ENCODE peak calls at places on chromosomes 16 and 17, in ten cellular contexts. One of them, this sample, is unnamed.

GRCh38 chr16:80084614-80085013 is 456.2 kb upstream of the DYNLRB2 start:
- DNase-seq in NCI-H1694: peak; percentile 1
- DNase-seq in retinal pigment epithelial cell: peak; percentile 29
- DNase-seq in germinal center: no peak
- DNase-seq in AG04450: no peak
- DNase-seq in activated gamma-delta T cell treated with Interleukin-2 at 50 U/mL for 16 hours: no peak
- DNase-seq in left colon: peak; percentile 26
- DNase-seq in HT-29: peak; percentile 70
- DNase-seq in activated CD4-positive, alpha-beta T cell treated with anti-CD3 and anti-CD28 coated beads, Interleukin-2, amount 10 ng/mL, durations not matched to agents 7 days and 5 days: peak; percentile 9
- DNase-seq in stimulated activated CD8-positive, alpha-beta memory T cell treated with anti-CD3 and anti-CD28 coated beads, Interleukin-15, amount 100 ng/mL, for 1 hour: no peak
- DNase-seq in this sample: peak; percentile 41

GRCh38 chr17:81419886-81420768 is 24.9 kb downstream of the BAHCC1 start:
- DNase-seq in NCI-H1694: no peak
- DNase-seq in retinal pigment epithelial cell: no peak
- DNase-seq in germinal center: no peak
- DNase-seq in AG04450: no peak
- DNase-seq in activated gamma-delta T cell treated with Interleukin-2 at 50 U/mL for 16 hours: no peak
- DNase-seq in left colon: no peak
- DNase-seq in HT-29: peak; percentile 51
- DNase-seq in activated CD4-positive, alpha-beta T cell treated with anti-CD3 and anti-CD28 coated beads, Interleukin-2, amount 10 ng/mL, durations not matched to agents 7 days and 5 days: no peak
- DNase-seq in stimulated activated CD8-positive, alpha-beta memory T cell treated with anti-CD3 and anti-CD28 coated beads, Interleukin-15, amount 100 ng/mL, for 1 hour: no peak
- DNase-seq in this sample: no peak

GRCh38 chr16:23566724-23567123 is 9.2 kb downstream of the UBFD1 start:
- DNase-seq in NCI-H1694: no peak
- DNase-seq in retinal pigment epithelial cell: no peak
- DNase-seq in germinal center: no peak
- DNase-seq in AG04450: no peak
- DNase-seq in activated gamma-delta T cell treated with Interleukin-2 at 50 U/mL for 16 hours: no peak
- DNase-seq in left colon: no peak
- DNase-seq in HT-29: no peak
- DNase-seq in activated CD4-positive, alpha-beta T cell treated with anti-CD3 and anti-CD28 coated beads, Interleukin-2, amount 10 ng/mL, durations not matched to agents 7 days and 5 days: no peak
- DNase-seq in stimulated activated CD8-positive, alpha-beta memory T cell treated with anti-CD3 and anti-CD28 coated beads, Interleukin-15, amount 100 ng/mL, for 1 hour: no peak
- DNase-seq in this sample: no peak

GRCh38 chr16:3510410-3510809 is 9.6 kb downstream of the CLUAP1 start:
- DNase-seq in NCI-H1694: no peak
- DNase-seq in retinal pigment epithelial cell: no peak
- DNase-seq in germinal center: no peak
- DNase-seq in AG04450: no peak
- DNase-seq in activated gamma-delta T cell treated with Interleukin-2 at 50 U/mL for 16 hours: no peak
- DNase-seq in left colon: no peak
- DNase-seq in HT-29: no peak
- DNase-seq in activated CD4-positive, alpha-beta T cell treated with anti-CD3 and anti-CD28 coated beads, Interleukin-2, amount 10 ng/mL, durations not matched to agents 7 days and 5 days: no peak
- DNase-seq in stimulated activated CD8-positive, alpha-beta memory T cell treated with anti-CD3 and anti-CD28 coated beads, Interleukin-15, amount 100 ng/mL, for 1 hour: no peak
- DNase-seq in this sample: no peak

GRCh38 chr17:74427048-74427762 is 4.7 kb upstream of the GPRC5C start:
- DNase-seq in NCI-H1694: peak; percentile 80
- DNase-seq in retinal pigment epithelial cell: no peak
- DNase-seq in germinal center: no peak
- DNase-seq in AG04450: no peak
- DNase-seq in activated gamma-delta T cell treated with Interleukin-2 at 50 U/mL for 16 hours: no peak
- DNase-seq in left colon: peak; percentile 90
- DNase-seq in HT-29: peak; percentile 93
- DNase-seq in activated CD4-positive, alpha-beta T cell treated with anti-CD3 and anti-CD28 coated beads, Interleukin-2, amount 10 ng/mL, durations not matched to agents 7 days and 5 days: no peak
- DNase-seq in stimulated activated CD8-positive, alpha-beta memory T cell treated with anti-CD3 and anti-CD28 coated beads, Interleukin-15, amount 100 ng/mL, for 1 hour: no peak
- DNase-seq in this sample: peak; percentile 92

GRCh38 chr16:79071424-79071823 is 529.1 kb downstream of the MAF start:
- DNase-seq in NCI-H1694: no peak
- DNase-seq in retinal pigment epithelial cell: no peak
- DNase-seq in germinal center: no peak
- DNase-seq in AG04450: no peak
- DNase-seq in activated gamma-delta T cell treated with Interleukin-2 at 50 U/mL for 16 hours: no peak
- DNase-seq in left colon: no peak
- DNase-seq in HT-29: no peak
- DNase-seq in activated CD4-positive, alpha-beta T cell treated with anti-CD3 and anti-CD28 coated beads, Interleukin-2, amount 10 ng/mL, durations not matched to agents 7 days and 5 days: no peak
- DNase-seq in stimulated activated CD8-positive, alpha-beta memory T cell treated with anti-CD3 and anti-CD28 coated beads, Interleukin-15, amount 100 ng/mL, for 1 hour: no peak
- DNase-seq in this sample: no peak

GRCh38 chr17:28008526-28008925 is 34.0 kb upstream of the NLK start:
- DNase-seq in NCI-H1694: no peak
- DNase-seq in retinal pigment epithelial cell: peak; percentile 36
- DNase-seq in germinal center: no peak
- DNase-seq in AG04450: peak; percentile 24
- DNase-seq in activated gamma-delta T cell treated with Interleukin-2 at 50 U/mL for 16 hours: no peak
- DNase-seq in left colon: no peak
- DNase-seq in HT-29: peak; percentile 69
- DNase-seq in activated CD4-positive, alpha-beta T cell treated with anti-CD3 and anti-CD28 coated beads, Interleukin-2, amount 10 ng/mL, durations not matched to agents 7 days and 5 days: no peak
- DNase-seq in stimulated activated CD8-positive, alpha-beta memory T cell treated with anti-CD3 and anti-CD28 coated beads, Interleukin-15, amount 100 ng/mL, for 1 hour: no peak
- DNase-seq in this sample: peak; percentile 16

GRCh38 chr17:40617678-40618240 is 29.9 kb downstream of the SMARCE1 start:
- DNase-seq in NCI-H1694: no peak
- DNase-seq in retinal pigment epithelial cell: no peak
- DNase-seq in germinal center: no peak
- DNase-seq in AG04450: no peak
- DNase-seq in activated gamma-delta T cell treated with Interleukin-2 at 50 U/mL for 16 hours: no peak
- DNase-seq in left colon: no peak
- DNase-seq in HT-29: peak; percentile 22
- DNase-seq in activated CD4-positive, alpha-beta T cell treated with anti-CD3 and anti-CD28 coated beads, Interleukin-2, amount 10 ng/mL, durations not matched to agents 7 days and 5 days: no peak
- DNase-seq in stimulated activated CD8-positive, alpha-beta memory T cell treated with anti-CD3 and anti-CD28 coated beads, Interleukin-15, amount 100 ng/mL, for 1 hour: no peak
- DNase-seq in this sample: peak; percentile 27

GRCh38 chr17:50312311-50312710 is 33.6 kb upstream of the XYLT2 start:
- DNase-seq in NCI-H1694: no peak
- DNase-seq in retinal pigment epithelial cell: peak; percentile 78
- DNase-seq in germinal center: no peak
- DNase-seq in AG04450: no peak
- DNase-seq in activated gamma-delta T cell treated with Interleukin-2 at 50 U/mL for 16 hours: no peak
- DNase-seq in left colon: no peak
- DNase-seq in HT-29: no peak
- DNase-seq in activated CD4-positive, alpha-beta T cell treated with anti-CD3 and anti-CD28 coated beads, Interleukin-2, amount 10 ng/mL, durations not matched to agents 7 days and 5 days: no peak
- DNase-seq in stimulated activated CD8-positive, alpha-beta memory T cell treated with anti-CD3 and anti-CD28 coated beads, Interleukin-15, amount 100 ng/mL, for 1 hour: no peak
- DNase-seq in this sample: no peak

GRCh38 chr16:19210175-19210924 is 42.3 kb downstream of the SYT17 start:
- DNase-seq in NCI-H1694: no peak
- DNase-seq in retinal pigment epithelial cell: no peak
- DNase-seq in germinal center: peak; percentile 67
- DNase-seq in AG04450: peak; percentile 20
- DNase-seq in activated gamma-delta T cell treated with Interleukin-2 at 50 U/mL for 16 hours: no peak
- DNase-seq in left colon: no peak
- DNase-seq in HT-29: peak; percentile 26
- DNase-seq in activated CD4-positive, alpha-beta T cell treated with anti-CD3 and anti-CD28 coated beads, Interleukin-2, amount 10 ng/mL, durations not matched to agents 7 days and 5 days: no peak
- DNase-seq in stimulated activated CD8-positive, alpha-beta memory T cell treated with anti-CD3 and anti-CD28 coated beads, Interleukin-15, amount 100 ng/mL, for 1 hour: no peak
- DNase-seq in this sample: no peak

GRCh38 chr17:77472837-77473214 is 332.1 kb downstream of the SEC14L1 start:
- DNase-seq in NCI-H1694: no peak
- DNase-seq in retinal pigment epithelial cell: no peak
- DNase-seq in germinal center: no peak
- DNase-seq in AG04450: no peak
- DNase-seq in activated gamma-delta T cell treated with Interleukin-2 at 50 U/mL for 16 hours: no peak
- DNase-seq in left colon: no peak
- DNase-seq in HT-29: no peak
- DNase-seq in activated CD4-positive, alpha-beta T cell treated with anti-CD3 and anti-CD28 coated beads, Interleukin-2, amount 10 ng/mL, durations not matched to agents 7 days and 5 days: no peak
- DNase-seq in stimulated activated CD8-positive, alpha-beta memory T cell treated with anti-CD3 and anti-CD28 coated beads, Interleukin-15, amount 100 ng/mL, for 1 hour: no peak
- DNase-seq in this sample: no peak

GRCh38 chr17:18314059-18314730 is 599 bp downstream of the TOP3A start:
- DNase-seq in NCI-H1694: no peak
- DNase-seq in retinal pigment epithelial cell: no peak
- DNase-seq in germinal center: peak; percentile 12
- DNase-seq in AG04450: no peak
- DNase-seq in activated gamma-delta T cell treated with Interleukin-2 at 50 U/mL for 16 hours: no peak
- DNase-seq in left colon: no peak
- DNase-seq in HT-29: peak; percentile 12
- DNase-seq in activated CD4-positive, alpha-beta T cell treated with anti-CD3 and anti-CD28 coated beads, Interleukin-2, amount 10 ng/mL, durations not matched to agents 7 days and 5 days: no peak
- DNase-seq in stimulated activated CD8-positive, alpha-beta memory T cell treated with anti-CD3 and anti-CD28 coated beads, Interleukin-15, amount 100 ng/mL, for 1 hour: no peak
- DNase-seq in this sample: no peak

GRCh38 chr17:14748036-14748715 is 447.3 kb downstream of the HS3ST3B1 start:
- DNase-seq in NCI-H1694: no peak
- DNase-seq in retinal pigment epithelial cell: no peak
- DNase-seq in germinal center: no peak
- DNase-seq in AG04450: no peak
- DNase-seq in activated gamma-delta T cell treated with Interleukin-2 at 50 U/mL for 16 hours: no peak
- DNase-seq in left colon: no peak
- DNase-seq in HT-29: no peak
- DNase-seq in activated CD4-positive, alpha-beta T cell treated with anti-CD3 and anti-CD28 coated beads, Interleukin-2, amount 10 ng/mL, durations not matched to agents 7 days and 5 days: no peak
- DNase-seq in stimulated activated CD8-positive, alpha-beta memory T cell treated with anti-CD3 and anti-CD28 coated beads, Interleukin-15, amount 100 ng/mL, for 1 hour: no peak
- DNase-seq in this sample: no peak

GRCh38 chr17:20086416-20087074 is 77.4 kb downstream of the SPECC1 start:
- DNase-seq in NCI-H1694: no peak
- DNase-seq in retinal pigment epithelial cell: no peak
- DNase-seq in germinal center: no peak
- DNase-seq in AG04450: no peak
- DNase-seq in activated gamma-delta T cell treated with Interleukin-2 at 50 U/mL for 16 hours: no peak
- DNase-seq in left colon: no peak
- DNase-seq in HT-29: peak; percentile 1
- DNase-seq in activated CD4-positive, alpha-beta T cell treated with anti-CD3 and anti-CD28 coated beads, Interleukin-2, amount 10 ng/mL, durations not matched to agents 7 days and 5 days: no peak
- DNase-seq in stimulated activated CD8-positive, alpha-beta memory T cell treated with anti-CD3 and anti-CD28 coated beads, Interleukin-15, amount 100 ng/mL, for 1 hour: no peak
- DNase-seq in this sample: no peak

GRCh38 chr16:58034128-58034685 is 8.7 kb downstream of the MMP15 start:
- DNase-seq in NCI-H1694: no peak
- DNase-seq in retinal pigment epithelial cell: no peak
- DNase-seq in germinal center: no peak
- DNase-seq in AG04450: no peak
- DNase-seq in activated gamma-delta T cell treated with Interleukin-2 at 50 U/mL for 16 hours: no peak
- DNase-seq in left colon: no peak
- DNase-seq in HT-29: no peak
- DNase-seq in activated CD4-positive, alpha-beta T cell treated with anti-CD3 and anti-CD28 coated beads, Interleukin-2, amount 10 ng/mL, durations not matched to agents 7 days and 5 days: no peak
- DNase-seq in stimulated activated CD8-positive, alpha-beta memory T cell treated with anti-CD3 and anti-CD28 coated beads, Interleukin-15, amount 100 ng/mL, for 1 hour: no peak
- DNase-seq in this sample: no peak

This sample was measured in HepG2.